ENCODE peak calls at places on chromosomes 3 and 15, in four cellular contexts. I is effector CD4-positive, alpha-beta T cell; E is EL; J is activated T-cell treated with anti-CD3 and anti-CD28 coated beads, Interleukin-2, amount 50 U/mL, for 72 hours. N is an unnamed sample.

GRCh38 chr15:81273855-81274254 is 50.1 kb downstream of the STARD5 start:
- DNase-seq in J (no peak), E (no peak), I (no peak), N (no peak)

GRCh38 chr3:61181874-61182273 is 69.4 kb downstream of the FHIT start:
- DNase-seq in E (peak), I (no peak), J (no peak), N (peak)

GRCh38 chr3:58528629-58529028 is 8.4 kb downstream of the ACOX2 start:
- DNase-seq in E (peak), J (no peak), I (no peak), N (peak)

GRCh38 chr3:21835266-21835665 is 84.3 kb upstream of the ZNF385D start:
- DNase-seq in I (no peak), J (no peak), E (peak), N (peak)

GRCh38 chr3:33194303-33194702 is 24.3 kb downstream of the SUSD5 start:
- DNase-seq in J (no peak), E (no peak), I (no peak), N (no peak)

GRCh38 chr15:33005582-33005981 is 188.9 kb downstream of the FMN1 start:
- DNase-seq in E (no peak), J (no peak), I (no peak), N (no peak)

GRCh38 chr15:90665288-90666134 is 51.6 kb upstream of the BLM start:
- DNase-seq in E (peak), I (no peak), J (peak), N (peak)

GRCh38 chr3:115885621-115886020 is 262.3 kb downstream of the GAP43 start:
- DNase-seq in E (no peak), J (no peak), I (no peak), N (peak)

GRCh38 chr15:40949756-40950207 is 3.5 kb upstream of the CHAC1 start:
- DNase-seq in J (no peak), E (no peak), I (no peak), N (no peak)

GRCh38 chr3:182045721-182046120 is 334.0 kb downstream of the SOX2 start:
- DNase-seq in I (no peak), E (no peak), J (no peak), N (no peak)

GRCh38 chr15:73570355-73571032 is 62.7 kb downstream of the NPTN start:
- DNase-seq in I (no peak), E (no peak), J (peak), N (no peak)

GRCh38 chr15:32652178-32652577 is 10.7 kb downstream of the SCG5 start:
- DNase-seq in I (no peak), E (no peak), J (no peak), N (no peak)

GRCh38 chr3:61535826-61536225 is 25.5 kb upstream of the PTPRG start:
- DNase-seq in E (no peak), J (no peak), I (no peak), N (no peak)

GRCh38 chr15:67550522-67550921 is 8.0 kb downstream of the MAP2K5 start:
- DNase-seq in I (no peak), E (peak), J (no peak), N (peak)

GRCh38 chr3:170642882-170643601 is 57.2 kb upstream of the SLC7A14 start:
- DNase-seq in I (no peak), E (no peak), J (no peak), N (no peak)

GRCh38 chr3:16132190-16132589 is 42.3 kb upstream of the GALNT15 start:
- DNase-seq in I (no peak), E (no peak), J (no peak), N (no peak)

GRCh38 chr15:72285927-72286516 is 13.7 kb upstream of the PARP6 start:
- DNase-seq in J (peak), I (peak), E (peak), N (no peak)

GRCh38 chr15:68672781-68673205 is 94.0 kb downstream of the CORO2B start:
- DNase-seq in I (no peak), E (peak), J (no peak), N (peak)

GRCh38 chr3:98565237-98565643 is 28.2 kb downstream of the CPOX start:
- DNase-seq in J (no peak), I (no peak), E (peak), N (peak)

GRCh38 chr3:34174740-34175139 is 376.3 kb downstream of the PDCD6IP start:
- DNase-seq in I (no peak), J (no peak), E (no peak), N (no peak)

N was measured in iris pigment epithelial cell.